ENCODE peak calls at places on chromosomes 1 and 21, in five cellular contexts. N is astrocyte of the spinal cord, X is Calu3, Q is left ventricle myocardium inferior, D is GM20000. M is an unnamed sample.

GRCh38 chr1:34763142-34763781 is 3.7 kb downstream of the GJB4 start:
- DNase-seq in Q (no peak), N (peak; percentile 23), D (no peak), X (peak; percentile 53), M (no peak)

GRCh38 chr1:222370911-222371717 is 176.8 kb downstream of the HHIPL2 start:
- DNase-seq in Q (no peak), N (peak; percentile 97), X (no peak), D (no peak), M (no peak)

GRCh38 chr1:184457500-184457899 is 70.7 kb downstream of the C1orf21 start:
- DNase-seq in N (peak; percentile 1), X (no peak), D (no peak), Q (no peak), M (no peak)

GRCh38 chr1:101216623-101217022 is 20.2 kb upstream of the S1PR1 start:
- DNase-seq in D (no peak), Q (no peak), X (peak; percentile 6), N (no peak), M (no peak)

GRCh38 chr1:214542275-214543199 is 8.9 kb downstream of the PTPN14 start:
- DNase-seq in Q (no peak), N (no peak), D (no peak), X (no peak), M (no peak)

GRCh38 chr1:103461171-103462105 is 64.1 kb upstream of the RNPC3 start:
- DNase-seq in X (no peak), N (peak; percentile 51), Q (no peak), D (peak; percentile 10), M (no peak)

GRCh38 chr1:227234998-227235405 is 83.3 kb downstream of the CDC42BPA start:
- DNase-seq in D (peak; percentile 19), N (peak; percentile 73), X (peak; percentile 70), Q (no peak), M (no peak)

GRCh38 chr1:156150107-156151000 is 3.0 kb upstream of the SEMA4A start:
- DNase-seq in D (no peak), N (no peak), X (no peak), Q (no peak), M (no peak)

GRCh38 chr1:198072177-198072576 is 84.6 kb upstream of the NEK7 start:
- DNase-seq in D (no peak), X (no peak), Q (no peak), N (no peak), M (no peak)

GRCh38 chr1:39819091-39819812 is 30.6 kb upstream of the BMP8B start:
- DNase-seq in N (no peak), Q (no peak), X (peak; percentile 55), D (no peak), M (no peak)

GRCh38 chr1:60132108-60132507 is 58.5 kb upstream of the C1orf87 start:
- DNase-seq in D (no peak), Q (no peak), N (no peak), X (no peak), M (no peak)

GRCh38 chr1:60129916-60130315 is 56.3 kb upstream of the C1orf87 start:
- DNase-seq in Q (no peak), D (no peak), N (no peak), X (no peak), M (no peak)

GRCh38 chr1:60130703-60131102 is 57.1 kb upstream of the C1orf87 start:
- DNase-seq in Q (no peak), X (no peak), D (no peak), N (no peak), M (no peak)

GRCh38 chr1:60126733-60127132 is 53.2 kb upstream of the C1orf87 start:
- DNase-seq in D (no peak), Q (no peak), X (no peak), N (no peak), M (no peak)
- TF ChIP-seq CTCF in D (no peak), Q (no peak), X (no peak), N (no peak), M (no peak)

DNA sequence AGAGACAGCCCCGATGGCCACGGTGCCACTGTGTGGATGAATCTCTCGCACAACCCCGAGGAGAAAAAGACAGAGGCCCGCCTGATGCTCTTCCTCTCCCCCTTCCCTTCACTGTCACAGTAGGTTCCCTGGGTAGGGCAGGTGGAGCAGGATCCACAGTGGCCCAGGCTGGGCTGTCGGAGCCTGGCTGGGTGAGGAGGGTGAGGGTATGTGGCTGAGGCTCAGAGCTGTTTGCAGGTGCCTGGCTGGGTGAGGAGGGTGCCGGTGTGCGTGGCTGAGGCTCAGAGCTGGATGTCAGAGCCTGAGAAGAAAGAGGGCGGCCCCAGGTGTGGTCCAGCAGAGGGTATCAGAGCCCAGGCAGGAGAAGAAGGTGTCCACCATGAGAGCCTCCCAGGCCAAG is 2.7 kb downstream of the CFAP74 start:
- DNase-seq in X (no peak), D (no peak), Q (no peak), N (no peak), M (no peak)
- TF ChIP-seq CTCF in X (no peak), D (no peak), Q (no peak), N (no peak), M (no peak)

GRCh38 chr21:26169061-26169610 is 1.4 kb downstream of the APP start:
- DNase-seq in N (peak; percentile 79), X (peak; percentile 40), Q (peak; percentile 26), D (peak; percentile 67), M (no peak)
- TF ChIP-seq CTCF in N (peak; percentile 43), X (peak; percentile 17), Q (peak; percentile 63), D (no peak), M (peak; percentile 73)

GRCh38 chr1:24392604-24392946 is 21.0 kb downstream of the STPG1 start:
- DNase-seq in D (no peak), X (no peak), N (no peak), Q (no peak), M (no peak)
- TF ChIP-seq CTCF in D (no peak), X (no peak), N (no peak), Q (no peak), M (peak; percentile 29)

GRCh38 chr1:56513095-56513494 is 66.3 kb downstream of the PLPP3 start:
- DNase-seq in N (no peak), D (no peak), X (no peak), Q (no peak), M (no peak)
- TF ChIP-seq CTCF in N (no peak), D (no peak), X (no peak), Q (peak; percentile 25), M (no peak)

GRCh38 chr1:203934027-203934426 is 72.6 kb downstream of the SNRPE start:
- DNase-seq in D (no peak), X (no peak), N (no peak), Q (no peak), M (no peak)

GRCh38 chr1:203932559-203932958 is 71.2 kb downstream of the SNRPE start:
- DNase-seq in N (no peak), X (no peak), Q (no peak), D (no peak), M (no peak)

GRCh38 chr1:203929741-203930309 is 68.4 kb downstream of the SNRPE start:
- DNase-seq in X (no peak), N (no peak), Q (no peak), D (no peak), M (no peak)

GRCh38 chr1:203931953-203932352 is 70.6 kb downstream of the SNRPE start:
- DNase-seq in N (no peak), D (no peak), X (peak; percentile 3), Q (no peak), M (no peak)

DNA sequence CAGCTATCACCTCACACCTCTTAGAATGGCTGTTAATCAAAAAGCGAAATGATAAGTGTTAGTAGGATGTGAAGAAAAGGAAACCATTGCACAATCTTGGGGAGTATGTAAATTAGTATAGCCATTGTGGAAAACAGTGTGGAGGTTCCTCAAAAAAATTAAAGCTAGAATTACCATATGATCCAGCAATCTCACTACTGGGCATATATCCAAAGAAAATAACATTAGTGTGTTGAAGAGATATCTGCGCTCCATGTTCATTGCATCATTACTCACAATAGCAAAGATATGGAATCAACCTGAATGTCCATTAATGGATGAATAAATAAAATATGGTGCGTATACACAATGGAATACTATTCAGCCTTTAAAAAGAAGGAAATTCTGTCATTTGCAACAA is 68.9 kb downstream of the SNRPE start:
- DNase-seq in Q (no peak), N (peak; percentile 33), X (no peak), D (no peak), M (no peak)
- TF ChIP-seq CTCF in Q (no peak), N (no peak), X (no peak), D (no peak), M (no peak)

GRCh38 chr21:44301961-44302406 is 2.1 kb downstream of the PFKL start:
- DNase-seq in X (no peak), D (no peak), Q (no peak), N (no peak), M (no peak)
- TF ChIP-seq CTCF in X (no peak), D (no peak), Q (no peak), N (no peak), M (no peak)

GRCh38 chr1:153493343-153493960 is 33.0 kb upstream of the S100A7 start:
- DNase-seq in D (no peak), N (no peak), X (no peak), Q (no peak), M (no peak)
- TF ChIP-seq CTCF in D (no peak), N (no peak), X (no peak), Q (no peak), M (no peak)

DNA sequence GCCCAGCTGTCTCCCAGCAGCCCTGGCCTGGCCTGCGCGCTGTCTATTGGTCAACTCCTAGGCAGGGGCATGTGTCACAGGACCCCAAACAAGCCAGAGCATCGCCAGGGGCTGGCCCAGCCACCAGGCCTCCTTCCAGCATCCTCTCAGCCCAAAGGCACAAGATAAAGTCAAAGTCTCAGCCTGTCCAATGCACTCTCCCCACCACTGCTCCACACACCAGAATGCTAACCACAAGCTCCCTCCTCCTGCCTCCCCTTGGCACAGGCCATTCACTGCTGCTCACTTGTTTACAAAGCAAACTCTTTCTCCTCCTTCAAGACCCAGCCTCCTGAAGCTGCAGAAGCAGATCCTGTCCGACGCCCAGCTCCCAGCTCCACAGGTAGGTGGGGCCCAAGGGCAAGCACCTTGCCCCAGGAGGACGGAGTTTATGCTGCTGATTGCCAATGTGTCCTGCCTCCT is 133.4 kb downstream of the DMRTB1 start:
- DNase-seq in Q (no peak), N (peak; percentile 66), X (peak; percentile 47), D (no peak), M (no peak)
- TF ChIP-seq CTCF in Q (no peak), N (peak; percentile 26), X (peak; percentile 40), D (no peak), M (no peak)

DNA sequence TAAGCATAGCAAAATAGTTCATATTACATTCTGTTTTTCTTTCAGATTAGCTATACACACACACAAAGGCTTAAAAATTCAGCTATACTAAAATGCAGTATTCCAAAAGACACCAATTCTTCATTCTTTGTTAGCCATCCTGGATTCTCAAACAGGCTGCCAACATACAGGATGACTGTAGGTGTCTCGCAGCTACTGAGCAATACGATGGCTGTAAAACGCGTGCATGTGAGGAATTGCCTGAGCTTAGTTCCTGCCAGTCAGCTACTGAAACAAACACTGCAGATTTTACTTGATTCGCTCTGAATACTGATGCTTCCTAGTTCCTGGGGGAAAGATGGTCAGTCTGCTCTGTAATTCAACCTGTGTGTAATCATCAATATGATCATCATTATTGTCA is 24.7 kb upstream of the HMGN1 start:
- DNase-seq in N (peak; percentile 38), X (no peak), D (no peak), Q (no peak), M (no peak)
- TF ChIP-seq CTCF in N (peak; percentile 46), X (no peak), D (peak; percentile 10), Q (peak; percentile 32), M (peak; percentile 46)

M was measured in type B pancreatic cell.